ENCODE peak calls at places on chromosome 1, in seven cellular contexts. One of them, this sample, is unnamed.

GRCh38 chr1:209768354-209768774 is 12.5 kb downstream of the TRAF3IP3 start:
- DNase-seq in AG04450: no peak
- DNase-seq in fibroblast of lung: no peak
- DNase-seq in coronary artery: no peak
- DNase-seq in neural progenitor cell: no peak
- DNase-seq in foreskin fibroblast: no peak
- DNase-seq in BJ: no peak
- DNase-seq in this sample: no peak

GRCh38 chr1:199172286-199173124 is 533.7 kb downstream of the PTPRC start:
- DNase-seq in fibroblast of lung: peak; percentile 32
- DNase-seq in AG04450: no peak
- DNase-seq in neural progenitor cell: no peak
- DNase-seq in BJ: no peak
- DNase-seq in foreskin fibroblast: no peak
- DNase-seq in coronary artery: no peak
- DNase-seq in this sample: no peak

GRCh38 chr1:175131100-175131499 is 61.5 kb downstream of the KIAA0040 start:
- DNase-seq in BJ: peak; percentile 22
- DNase-seq in coronary artery: no peak
- DNase-seq in AG04450: no peak
- DNase-seq in fibroblast of lung: no peak
- DNase-seq in neural progenitor cell: no peak
- DNase-seq in foreskin fibroblast: no peak
- DNase-seq in this sample: no peak

GRCh38 chr1:47510282-47510811 is 72.5 kb downstream of the FOXD2 start:
- DNase-seq in foreskin fibroblast: no peak
- DNase-seq in fibroblast of lung: no peak
- DNase-seq in neural progenitor cell: no peak
- DNase-seq in coronary artery: no peak
- DNase-seq in AG04450: no peak
- DNase-seq in BJ: no peak
- DNase-seq in this sample: no peak

GRCh38 chr1:183726825-183727224 is 73.7 kb upstream of the APOBEC4 start:
- DNase-seq in foreskin fibroblast: no peak
- DNase-seq in coronary artery: no peak
- DNase-seq in AG04450: no peak
- DNase-seq in fibroblast of lung: no peak
- DNase-seq in BJ: no peak
- DNase-seq in neural progenitor cell: no peak
- DNase-seq in this sample: no peak

GRCh38 chr1:40508375-40509341 is at the start of gene EXO5:
- DNase-seq in BJ: no peak
- DNase-seq in fibroblast of lung: peak; percentile 81
- DNase-seq in coronary artery: peak; percentile 83
- DNase-seq in foreskin fibroblast: peak; percentile 93
- DNase-seq in neural progenitor cell: peak; percentile 57
- DNase-seq in AG04450: no peak
- DNase-seq in this sample: no peak

GRCh38 chr1:112515311-112516009 is 6.7 kb downstream of the WNT2B start:
- DNase-seq in BJ: no peak
- DNase-seq in neural progenitor cell: peak; percentile 96
- DNase-seq in AG04450: no peak
- DNase-seq in foreskin fibroblast: peak; percentile 90
- DNase-seq in fibroblast of lung: peak; percentile 75
- DNase-seq in coronary artery: no peak
- DNase-seq in this sample: no peak

GRCh38 chr1:203650012-203650836 is 23.6 kb downstream of the ATP2B4 start:
- DNase-seq in foreskin fibroblast: peak; percentile 63
- DNase-seq in AG04450: no peak
- DNase-seq in coronary artery: no peak
- DNase-seq in neural progenitor cell: peak; percentile 86
- DNase-seq in BJ: no peak
- DNase-seq in fibroblast of lung: peak; percentile 80
- DNase-seq in this sample: no peak

GRCh38 chr1:209772116-209772515 is 12.2 kb downstream of the C1orf74 start:
- DNase-seq in BJ: no peak
- DNase-seq in coronary artery: no peak
- DNase-seq in fibroblast of lung: no peak
- DNase-seq in neural progenitor cell: no peak
- DNase-seq in foreskin fibroblast: no peak
- DNase-seq in AG04450: no peak
- DNase-seq in this sample: no peak

GRCh38 chr1:183670169-183670568 is 17.1 kb upstream of the APOBEC4 start:
- DNase-seq in BJ: no peak
- DNase-seq in AG04450: no peak
- DNase-seq in fibroblast of lung: no peak
- DNase-seq in foreskin fibroblast: no peak
- DNase-seq in neural progenitor cell: no peak
- DNase-seq in coronary artery: no peak
- DNase-seq in this sample: no peak

GRCh38 chr1:217747156-217747769 is 116.1 kb downstream of the SPATA17 start:
- DNase-seq in fibroblast of lung: peak; percentile 23
- DNase-seq in foreskin fibroblast: peak; percentile 47
- DNase-seq in AG04450: peak; percentile 6
- DNase-seq in coronary artery: no peak
- DNase-seq in neural progenitor cell: peak; percentile 16
- DNase-seq in BJ: no peak
- DNase-seq in this sample: no peak

GRCh38 chr1:32048440-32048839 is 24.3 kb upstream of the TMEM39B start:
- DNase-seq in fibroblast of lung: peak; percentile 25
- DNase-seq in BJ: no peak
- DNase-seq in foreskin fibroblast: no peak
- DNase-seq in AG04450: peak; percentile 59
- DNase-seq in neural progenitor cell: no peak
- DNase-seq in coronary artery: no peak
- DNase-seq in this sample: no peak

GRCh38 chr1:180366386-180367068 is 135.8 kb downstream of the ACBD6 start:
- DNase-seq in fibroblast of lung: peak; percentile 63
- DNase-seq in foreskin fibroblast: peak; percentile 13
- DNase-seq in AG04450: no peak
- DNase-seq in neural progenitor cell: no peak
- DNase-seq in coronary artery: no peak
- DNase-seq in BJ: no peak
- DNase-seq in this sample: no peak

GRCh38 chr1:17167783-17168479 is 37.0 kb upstream of the PADI1 start:
- DNase-seq in BJ: peak; percentile 75
- DNase-seq in neural progenitor cell: no peak
- DNase-seq in AG04450: no peak
- DNase-seq in fibroblast of lung: peak; percentile 94
- DNase-seq in foreskin fibroblast: peak; percentile 86
- DNase-seq in coronary artery: no peak
- DNase-seq in this sample: no peak

GRCh38 chr1:236002025-236002390 is 62.9 kb downstream of the NID1 start:
- DNase-seq in neural progenitor cell: no peak
- DNase-seq in AG04450: no peak
- DNase-seq in foreskin fibroblast: no peak
- DNase-seq in BJ: no peak
- DNase-seq in fibroblast of lung: no peak
- DNase-seq in coronary artery: no peak
- DNase-seq in this sample: no peak

GRCh38 chr1:86380257-86380861 is 15.8 kb downstream of the ODF2L start:
- DNase-seq in foreskin fibroblast: peak; percentile 81
- DNase-seq in AG04450: peak; percentile 60
- DNase-seq in fibroblast of lung: peak; percentile 74
- DNase-seq in neural progenitor cell: peak; percentile 57
- DNase-seq in coronary artery: no peak
- DNase-seq in BJ: no peak
- DNase-seq in this sample: peak; percentile 43

GRCh38 chr1:168091063-168091462 is 45.7 kb downstream of the GPR161 start:
- DNase-seq in coronary artery: no peak
- DNase-seq in fibroblast of lung: no peak
- DNase-seq in foreskin fibroblast: no peak
- DNase-seq in neural progenitor cell: no peak
- DNase-seq in AG04450: no peak
- DNase-seq in BJ: no peak
- DNase-seq in this sample: no peak

GRCh38 chr1:54230507-54231339 is 30.8 kb downstream of the MRPL37 start:
- DNase-seq in foreskin fibroblast: no peak
- DNase-seq in neural progenitor cell: no peak
- DNase-seq in BJ: no peak
- DNase-seq in AG04450: no peak
- DNase-seq in fibroblast of lung: no peak
- DNase-seq in coronary artery: no peak
- DNase-seq in this sample: no peak

GRCh38 chr1:86416343-86416742 is 7.6 kb upstream of the CLCA2 start:
- DNase-seq in foreskin fibroblast: no peak
- DNase-seq in fibroblast of lung: no peak
- DNase-seq in AG04450: no peak
- DNase-seq in neural progenitor cell: no peak
- DNase-seq in coronary artery: no peak
- DNase-seq in BJ: no peak
- DNase-seq in this sample: no peak

GRCh38 chr1:21706151-21706835 is 37.1 kb upstream of the RAP1GAP start:
- DNase-seq in coronary artery: no peak
- DNase-seq in AG04450: no peak
- DNase-seq in fibroblast of lung: peak; percentile 20
- DNase-seq in neural progenitor cell: peak; percentile 71
- DNase-seq in BJ: peak; percentile 4
- DNase-seq in foreskin fibroblast: peak; percentile 49
- DNase-seq in this sample: no peak

DNA sequence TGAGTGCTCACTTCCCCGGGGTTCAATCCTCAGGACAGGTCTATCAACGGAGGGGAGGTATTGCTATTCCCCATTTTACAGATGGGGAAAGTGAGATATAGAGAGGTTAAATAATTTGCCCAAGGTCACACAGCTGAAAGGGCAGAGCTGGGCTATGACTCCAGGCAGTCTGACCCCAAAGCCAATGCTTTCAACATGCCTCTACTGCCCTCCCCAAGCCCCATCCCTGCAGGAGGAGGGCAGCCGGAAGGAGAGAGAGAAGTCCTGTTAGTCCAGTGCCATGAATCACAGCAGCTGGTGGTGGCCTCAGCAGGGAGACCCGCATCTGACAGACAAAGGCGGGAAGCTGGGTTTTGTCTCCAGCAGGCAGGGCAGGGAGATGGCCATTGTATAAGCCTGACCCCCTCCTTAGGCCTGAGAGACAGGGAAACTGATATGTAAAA is 20.0 kb upstream of the CLIC4 start:
- DNase-seq in BJ: no peak
- DNase-seq in fibroblast of lung: peak; percentile 57
- DNase-seq in neural progenitor cell: peak; percentile 73
- DNase-seq in coronary artery: no peak
- DNase-seq in AG04450: no peak
- DNase-seq in foreskin fibroblast: peak; percentile 53
- DNase-seq in this sample: no peak
- H3K4me3 ChIP-seq in BJ: no peak overlapping the region
- H3K4me3 ChIP-seq in fibroblast of lung: no peak overlapping the region
- H3K4me3 ChIP-seq in neural progenitor cell: peak overlapping the region; percentile 13
- H3K4me3 ChIP-seq in coronary artery: peak overlapping the region; percentile 6
- H3K4me3 ChIP-seq in AG04450: no peak overlapping the region
- H3K4me3 ChIP-seq in foreskin fibroblast: no peak overlapping the region
- H3K4me3 ChIP-seq in this sample: no peak overlapping the region

DNA sequence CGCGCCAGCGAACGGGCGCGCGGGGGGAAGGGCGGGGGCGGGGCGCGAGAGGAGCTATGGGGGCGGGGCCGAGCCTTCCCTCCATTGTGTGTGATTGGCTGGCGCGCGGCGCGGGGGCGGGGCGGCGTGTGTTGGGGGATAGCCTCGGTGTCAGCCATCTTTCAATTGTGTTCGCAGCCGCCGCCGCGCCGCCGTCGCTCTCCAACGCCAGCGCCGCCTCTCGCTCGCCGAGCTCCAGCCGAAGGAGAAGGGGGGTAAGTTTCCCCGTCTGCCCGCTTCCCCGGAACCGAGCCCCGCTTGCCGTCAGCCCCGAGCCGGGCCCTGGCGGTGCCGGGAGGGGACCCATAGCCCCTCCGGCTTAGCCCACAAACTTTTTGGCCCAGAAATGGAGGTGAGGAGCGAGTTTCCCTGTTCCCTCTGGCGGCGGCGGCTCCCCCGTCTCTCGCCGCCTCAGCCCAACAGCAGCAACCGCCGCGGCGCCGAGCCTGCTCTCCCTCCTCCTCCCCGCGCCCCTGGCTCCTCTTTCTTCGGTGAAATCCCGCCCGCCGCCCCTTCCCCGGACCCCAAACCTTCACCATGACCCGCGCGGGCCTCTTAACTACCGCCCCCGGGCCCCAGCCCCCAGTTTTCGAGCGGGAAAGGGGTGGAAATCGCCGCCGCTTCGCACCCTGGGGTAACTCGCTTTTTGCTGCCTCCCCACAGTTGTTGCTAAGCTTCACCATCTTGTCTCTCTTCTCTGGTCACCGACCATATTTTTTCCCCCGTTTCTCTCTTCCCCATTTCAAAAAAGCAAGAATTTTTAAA is at the start of gene H3-3A:
- DNase-seq in BJ: peak; percentile 43
- DNase-seq in fibroblast of lung: peak; percentile 86
- DNase-seq in AG04450: peak; percentile 77
- DNase-seq in neural progenitor cell: peak; percentile 98
- DNase-seq in coronary artery: peak; percentile 98
- DNase-seq in foreskin fibroblast: peak; percentile 98
- DNase-seq in this sample: no peak
- TF ChIP-seq CTCF in BJ: no peak
- TF ChIP-seq CTCF in fibroblast of lung: no peak
- TF ChIP-seq CTCF in AG04450: peak; percentile 11
- TF ChIP-seq CTCF in neural progenitor cell: no peak
- TF ChIP-seq CTCF in coronary artery: no peak
- TF ChIP-seq CTCF in foreskin fibroblast: no peak
- TF ChIP-seq CTCF in this sample: no peak

GRCh38 chr1:206002160-206002559 is 1.0 kb downstream of the RAB7B start:
- DNase-seq in AG04450: no peak
- DNase-seq in coronary artery: peak; percentile 38
- DNase-seq in foreskin fibroblast: no peak
- DNase-seq in BJ: no peak
- DNase-seq in fibroblast of lung: no peak
- DNase-seq in neural progenitor cell: no peak
- DNase-seq in this sample: no peak

GRCh38 chr1:206004269-206004800 is 1.1 kb upstream of the RAB7B start:
- DNase-seq in coronary artery: no peak
- DNase-seq in BJ: no peak
- DNase-seq in foreskin fibroblast: no peak
- DNase-seq in fibroblast of lung: peak; percentile 6
- DNase-seq in AG04450: no peak
- DNase-seq in neural progenitor cell: no peak
- DNase-seq in this sample: no peak

GRCh38 chr1:206001476-206001888 is 1.7 kb downstream of the RAB7B start:
- DNase-seq in fibroblast of lung: peak; percentile 99
- DNase-seq in foreskin fibroblast: peak; percentile 94
- DNase-seq in AG04450: peak; percentile 80
- DNase-seq in coronary artery: peak; percentile 78
- DNase-seq in neural progenitor cell: no peak
- DNase-seq in BJ: peak; percentile 79
- DNase-seq in this sample: peak; percentile 79

GRCh38 chr1:206004821-206005220 is 1.6 kb upstream of the RAB7B start:
- DNase-seq in coronary artery: no peak
- DNase-seq in AG04450: no peak
- DNase-seq in foreskin fibroblast: no peak
- DNase-seq in neural progenitor cell: no peak
- DNase-seq in fibroblast of lung: peak; percentile 33
- DNase-seq in BJ: no peak
- DNase-seq in this sample: no peak

GRCh38 chr1:206002833-206003532 is at the start of gene RAB7B:
- DNase-seq in BJ: peak; percentile 28
- DNase-seq in coronary artery: peak; percentile 84
- DNase-seq in neural progenitor cell: no peak
- DNase-seq in AG04450: peak; percentile 39
- DNase-seq in fibroblast of lung: peak; percentile 76
- DNase-seq in foreskin fibroblast: peak; percentile 90
- DNase-seq in this sample: no peak
- H3K4me3 ChIP-seq in BJ: peak within 1 kb of the TSS; percentile 25
- H3K4me3 ChIP-seq in coronary artery: peak within 1 kb of the TSS; percentile 65
- H3K4me3 ChIP-seq in neural progenitor cell: no peak within 1 kb of the TSS
- H3K4me3 ChIP-seq in AG04450: peak within 1 kb of the TSS; percentile 56
- H3K4me3 ChIP-seq in fibroblast of lung: no peak within 1 kb of the TSS
- H3K4me3 ChIP-seq in foreskin fibroblast: peak within 1 kb of the TSS; percentile 53
- H3K4me3 ChIP-seq in this sample: no peak within 1 kb of the TSS

GRCh38 chr1:15403962-15404580 is 5.6 kb upstream of the EFHD2 start:
- DNase-seq in foreskin fibroblast: no peak
- DNase-seq in fibroblast of lung: no peak
- DNase-seq in neural progenitor cell: no peak
- DNase-seq in AG04450: no peak
- DNase-seq in coronary artery: no peak
- DNase-seq in BJ: no peak
- DNase-seq in this sample: no peak
- TF ChIP-seq CTCF in foreskin fibroblast: no peak
- TF ChIP-seq CTCF in fibroblast of lung: no peak
- TF ChIP-seq CTCF in neural progenitor cell: no peak
- TF ChIP-seq CTCF in AG04450: no peak
- TF ChIP-seq CTCF in coronary artery: no peak
- TF ChIP-seq CTCF in BJ: no peak
- TF ChIP-seq CTCF in this sample: no peak

This sample was measured in retinal pigment epithelial cell.